ENCODE peak calls at places on chromosomes 13 and 19, in four cellular contexts. One of them, this sample, is unnamed.

GRCh38 chr19:17243854-17244617 is 1.7 kb downstream of the NR2F6 start:
- DNase-seq in left ventricle myocardium inferior: peak
- DNase-seq in kidney epithelial cell: no peak
- DNase-seq in fibroblast of the aortic adventitia: peak
- DNase-seq in this sample: peak

GRCh38 chr13:33251131-33251629 is 34.4 kb downstream of the STARD13 start:
- DNase-seq in left ventricle myocardium inferior: no peak
- DNase-seq in fibroblast of the aortic adventitia: peak
- DNase-seq in kidney epithelial cell: peak
- DNase-seq in this sample: peak

GRCh38 chr13:33186851-33187250 is 98.7 kb downstream of the STARD13 start:
- DNase-seq in kidney epithelial cell: peak
- DNase-seq in fibroblast of the aortic adventitia: no peak
- DNase-seq in left ventricle myocardium inferior: no peak
- DNase-seq in this sample: peak

GRCh38 chr13:97367427-97367826 is 66.5 kb upstream of the RAP2A start:
- DNase-seq in fibroblast of the aortic adventitia: peak
- DNase-seq in kidney epithelial cell: peak
- DNase-seq in left ventricle myocardium inferior: no peak
- DNase-seq in this sample: peak

GRCh38 chr19:52646571-52647222 is 8.5 kb upstream of the ZNF83 start:
- DNase-seq in kidney epithelial cell: no peak
- DNase-seq in left ventricle myocardium inferior: no peak
- DNase-seq in fibroblast of the aortic adventitia: no peak
- DNase-seq in this sample: no peak

GRCh38 chr19:42424712-42425131 is 2.5 kb downstream of the LIPE start:
- DNase-seq in left ventricle myocardium inferior: no peak
- DNase-seq in kidney epithelial cell: no peak
- DNase-seq in fibroblast of the aortic adventitia: no peak
- DNase-seq in this sample: no peak

GRCh38 chr19:49880162-49880869 is 2.8 kb downstream of the TBC1D17 start:
- DNase-seq in kidney epithelial cell: no peak
- DNase-seq in fibroblast of the aortic adventitia: no peak
- DNase-seq in left ventricle myocardium inferior: no peak
- DNase-seq in this sample: no peak

GRCh38 chr13:62482351-62482750 is 1066.7 kb upstream of the PCDH20 start:
- DNase-seq in left ventricle myocardium inferior: no peak
- DNase-seq in kidney epithelial cell: no peak
- DNase-seq in fibroblast of the aortic adventitia: no peak
- DNase-seq in this sample: peak

GRCh38 chr13:104385409-104385808 is 1319.2 kb upstream of the SLC10A2 start:
- DNase-seq in fibroblast of the aortic adventitia: peak
- DNase-seq in kidney epithelial cell: peak
- DNase-seq in left ventricle myocardium inferior: no peak
- DNase-seq in this sample: peak

DNA sequence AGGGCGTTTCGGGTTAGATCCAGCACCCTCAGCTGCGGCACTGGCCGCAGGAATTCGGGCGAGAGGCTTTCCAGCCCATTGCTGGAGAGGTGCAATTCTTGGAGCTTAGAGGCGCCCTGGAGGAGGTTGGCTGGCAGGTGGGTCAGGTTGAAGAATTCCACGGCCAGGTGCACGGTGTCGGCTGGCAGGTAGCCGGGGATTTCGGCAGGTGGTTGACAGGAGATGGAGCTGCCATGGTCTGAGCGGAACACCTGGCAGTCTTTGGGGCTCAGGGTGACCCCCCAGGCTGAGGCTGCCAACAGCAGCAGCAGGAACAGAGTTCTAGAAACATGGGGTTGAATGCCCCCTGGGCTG is 1.3 kb downstream of the LRG1 start:
- DNase-seq in left ventricle myocardium inferior: no peak
- DNase-seq in kidney epithelial cell: no peak
- DNase-seq in fibroblast of the aortic adventitia: no peak
- DNase-seq in this sample: no peak
- H3K4me3 ChIP-seq in left ventricle myocardium inferior: no peak
- H3K4me3 ChIP-seq in kidney epithelial cell: no peak
- H3K4me3 ChIP-seq in fibroblast of the aortic adventitia: no peak
- H3K4me3 ChIP-seq in this sample: no peak

GRCh38 chr13:98717891-98718290 is 34.6 kb downstream of the SLC15A1 start:
- DNase-seq in kidney epithelial cell: no peak
- DNase-seq in left ventricle myocardium inferior: no peak
- DNase-seq in fibroblast of the aortic adventitia: no peak
- DNase-seq in this sample: no peak

GRCh38 chr13:98721825-98722510 is 30.5 kb downstream of the SLC15A1 start:
- DNase-seq in fibroblast of the aortic adventitia: no peak
- DNase-seq in left ventricle myocardium inferior: no peak
- DNase-seq in kidney epithelial cell: no peak
- DNase-seq in this sample: no peak

GRCh38 chr13:98719527-98720250 is 32.8 kb downstream of the SLC15A1 start:
- DNase-seq in kidney epithelial cell: no peak
- DNase-seq in fibroblast of the aortic adventitia: no peak
- DNase-seq in left ventricle myocardium inferior: no peak
- DNase-seq in this sample: no peak

GRCh38 chr13:98717256-98717655 is 35.2 kb downstream of the SLC15A1 start:
- DNase-seq in fibroblast of the aortic adventitia: peak
- DNase-seq in kidney epithelial cell: peak
- DNase-seq in left ventricle myocardium inferior: no peak
- DNase-seq in this sample: no peak

DNA sequence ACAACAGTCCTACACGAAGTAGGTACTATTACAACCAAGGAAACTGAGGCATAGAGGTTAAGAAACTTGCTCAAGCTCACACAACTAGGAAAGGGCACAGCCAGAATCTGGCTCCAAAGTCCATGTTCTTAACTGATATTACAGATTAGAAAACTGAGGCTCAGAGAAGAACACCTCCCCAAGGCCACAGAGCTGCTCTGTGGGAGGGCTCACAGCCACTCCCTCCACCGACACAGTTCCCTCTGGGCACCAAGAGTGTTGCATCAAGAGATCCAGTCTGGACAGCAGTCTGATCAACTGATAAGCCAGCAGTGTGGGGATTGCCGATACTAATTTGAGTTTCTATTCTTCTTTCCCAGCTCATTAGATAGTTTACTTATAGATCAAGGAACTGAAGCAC is 29.5 kb downstream of the SLC15A1 start:
- DNase-seq in kidney epithelial cell: no peak
- DNase-seq in fibroblast of the aortic adventitia: no peak
- DNase-seq in left ventricle myocardium inferior: no peak
- DNase-seq in this sample: no peak
- TF ChIP-seq CTCF in kidney epithelial cell: no peak
- TF ChIP-seq CTCF in fibroblast of the aortic adventitia: no peak
- TF ChIP-seq CTCF in left ventricle myocardium inferior: no peak
- TF ChIP-seq CTCF in this sample: no peak

GRCh38 chr19:14407889-14408640 is 11.1 kb downstream of the DDX39A start:
- DNase-seq in kidney epithelial cell: no peak
- DNase-seq in fibroblast of the aortic adventitia: no peak
- DNase-seq in left ventricle myocardium inferior: no peak
- DNase-seq in this sample: no peak

GRCh38 chr19:14405380-14405757 is 13.8 kb downstream of the DDX39A start:
- DNase-seq in kidney epithelial cell: no peak
- DNase-seq in fibroblast of the aortic adventitia: no peak
- DNase-seq in left ventricle myocardium inferior: no peak
- DNase-seq in this sample: no peak

GRCh38 chr19:14404322-14404721 is 14.8 kb downstream of the DDX39A start:
- DNase-seq in kidney epithelial cell: no peak
- DNase-seq in fibroblast of the aortic adventitia: no peak
- DNase-seq in left ventricle myocardium inferior: no peak
- DNase-seq in this sample: no peak

GRCh38 chr19:14406645-14407331 is 12.4 kb downstream of the DDX39A start:
- DNase-seq in kidney epithelial cell: no peak
- DNase-seq in fibroblast of the aortic adventitia: no peak
- DNase-seq in left ventricle myocardium inferior: no peak
- DNase-seq in this sample: no peak

GRCh38 chr19:14405758-14406644 is 13.1 kb downstream of the DDX39A start:
- DNase-seq in fibroblast of the aortic adventitia: peak
- DNase-seq in kidney epithelial cell: no peak
- DNase-seq in left ventricle myocardium inferior: peak
- DNase-seq in this sample: peak
- H3K4me3 ChIP-seq in fibroblast of the aortic adventitia: no peak
- H3K4me3 ChIP-seq in kidney epithelial cell: no peak
- H3K4me3 ChIP-seq in left ventricle myocardium inferior: peak
- H3K4me3 ChIP-seq in this sample: no peak

DNA sequence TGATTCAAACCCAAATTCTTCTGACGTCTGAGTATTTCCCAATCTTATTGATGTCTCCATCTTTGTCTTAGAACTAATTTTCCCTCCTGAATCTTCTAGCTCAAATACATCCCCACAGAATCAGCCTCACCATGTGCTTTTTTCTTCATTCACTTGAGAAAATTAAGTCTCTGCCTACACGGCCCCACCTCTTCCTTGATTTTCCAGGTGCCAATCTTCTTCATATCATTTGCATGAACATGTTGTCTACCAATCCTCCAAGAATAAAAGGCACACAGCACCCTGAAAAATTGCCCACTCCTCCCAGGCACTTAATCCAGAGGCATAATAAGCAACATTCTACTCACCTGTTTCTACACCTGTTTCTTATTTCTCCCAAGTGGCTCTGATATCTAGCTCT is 408.1 kb upstream of the NBEA start:
- DNase-seq in kidney epithelial cell: no peak
- DNase-seq in fibroblast of the aortic adventitia: no peak
- DNase-seq in left ventricle myocardium inferior: no peak
- DNase-seq in this sample: no peak
- TF ChIP-seq CTCF in kidney epithelial cell: no peak
- TF ChIP-seq CTCF in fibroblast of the aortic adventitia: no peak
- TF ChIP-seq CTCF in left ventricle myocardium inferior: no peak
- TF ChIP-seq CTCF in this sample: no peak

DNA sequence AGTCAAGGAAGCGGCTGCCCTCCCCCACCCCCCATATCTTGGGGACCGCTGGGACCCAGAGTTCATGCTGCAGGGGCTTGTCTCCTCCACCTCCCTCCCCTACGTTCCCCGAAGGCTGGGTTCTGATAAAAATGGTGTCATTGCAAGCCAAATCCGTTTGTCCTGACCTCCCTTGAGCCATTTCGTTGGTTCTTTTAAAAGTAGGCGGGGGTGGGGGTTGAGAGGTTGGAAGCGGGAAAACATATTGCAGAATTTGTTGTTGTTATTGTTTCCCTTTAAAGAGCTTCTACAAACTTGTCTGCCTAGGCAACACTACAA is 710 bp downstream of the CLDN10 start:
- DNase-seq in fibroblast of the aortic adventitia: no peak
- DNase-seq in kidney epithelial cell: no peak
- DNase-seq in left ventricle myocardium inferior: no peak
- DNase-seq in this sample: no peak
- H3K4me3 ChIP-seq in fibroblast of the aortic adventitia: no peak
- H3K4me3 ChIP-seq in kidney epithelial cell: peak
- H3K4me3 ChIP-seq in left ventricle myocardium inferior: peak
- H3K4me3 ChIP-seq in this sample: no peak

GRCh38 chr13:49975826-49976225 is 21.0 kb upstream of the TRIM13 start:
- DNase-seq in left ventricle myocardium inferior: no peak
- DNase-seq in kidney epithelial cell: no peak
- DNase-seq in fibroblast of the aortic adventitia: no peak
- DNase-seq in this sample: no peak

GRCh38 chr13:49980266-49980665 is 16.6 kb upstream of the TRIM13 start:
- DNase-seq in kidney epithelial cell: no peak
- DNase-seq in fibroblast of the aortic adventitia: no peak
- DNase-seq in left ventricle myocardium inferior: no peak
- DNase-seq in this sample: peak

GRCh38 chr13:49977992-49978391 is 18.9 kb upstream of the TRIM13 start:
- DNase-seq in fibroblast of the aortic adventitia: no peak
- DNase-seq in left ventricle myocardium inferior: no peak
- DNase-seq in kidney epithelial cell: no peak
- DNase-seq in this sample: no peak

GRCh38 chr13:49972709-49973108 is 24.1 kb upstream of the TRIM13 start:
- DNase-seq in kidney epithelial cell: no peak
- DNase-seq in fibroblast of the aortic adventitia: no peak
- DNase-seq in left ventricle myocardium inferior: no peak
- DNase-seq in this sample: no peak

DNA sequence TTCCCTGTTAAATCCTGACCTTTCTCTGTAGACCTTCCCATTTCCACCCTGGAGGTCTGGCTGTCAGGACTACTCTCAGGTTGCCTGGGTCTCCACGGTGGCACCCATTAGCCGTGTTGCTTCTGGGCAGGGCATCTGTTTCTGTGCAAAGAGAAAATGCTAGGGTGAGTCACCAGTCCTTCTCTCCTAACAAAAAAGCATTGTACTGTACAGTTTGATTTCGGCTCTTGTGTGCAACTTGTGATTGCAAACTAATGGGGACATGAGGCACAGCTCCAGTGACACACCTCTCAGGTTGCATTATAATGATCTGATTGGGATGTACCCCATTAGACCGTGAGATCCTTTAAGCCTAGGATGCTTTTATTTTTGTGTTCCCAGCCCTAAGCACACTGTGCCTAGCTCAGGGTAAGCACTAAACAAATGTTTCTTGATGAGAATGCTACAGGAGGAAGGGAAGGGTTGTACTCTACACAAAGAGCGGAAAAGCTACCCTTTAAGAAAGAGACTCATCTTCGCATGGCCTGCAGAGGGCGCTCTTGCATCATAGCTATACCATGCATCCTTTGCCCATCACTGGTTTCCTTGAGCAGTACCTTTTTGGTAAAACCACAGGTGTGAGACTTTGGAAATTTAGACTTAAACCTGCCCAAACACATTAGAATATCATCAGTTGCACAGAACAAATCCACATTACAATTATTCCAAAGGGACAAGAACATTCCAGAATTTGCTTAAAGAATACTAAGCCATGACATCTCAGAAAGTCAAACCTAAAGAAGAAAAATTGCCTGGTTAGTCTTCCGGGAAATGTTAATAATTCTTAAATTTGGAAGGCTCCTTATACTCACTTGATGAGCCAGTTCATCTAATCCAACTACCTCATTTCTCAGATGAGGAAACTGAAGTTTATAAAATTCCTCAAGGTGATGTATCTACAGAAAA is 20.3 kb upstream of the TRIM13 start:
- DNase-seq in left ventricle myocardium inferior: peak
- DNase-seq in fibroblast of the aortic adventitia: peak
- DNase-seq in kidney epithelial cell: peak
- DNase-seq in this sample: peak
- TF ChIP-seq CTCF in left ventricle myocardium inferior: peak
- TF ChIP-seq CTCF in fibroblast of the aortic adventitia: peak
- TF ChIP-seq CTCF in kidney epithelial cell: peak
- TF ChIP-seq CTCF in this sample: peak

GRCh38 chr13:100808848-100809247 is 134.3 kb upstream of the TMTC4 start:
- DNase-seq in fibroblast of the aortic adventitia: no peak
- DNase-seq in kidney epithelial cell: no peak
- DNase-seq in left ventricle myocardium inferior: no peak
- DNase-seq in this sample: no peak
- H3K4me3 ChIP-seq in fibroblast of the aortic adventitia: no peak
- H3K4me3 ChIP-seq in kidney epithelial cell: no peak
- H3K4me3 ChIP-seq in left ventricle myocardium inferior: no peak
- H3K4me3 ChIP-seq in this sample: no peak

This sample was measured in fibroblast of pulmonary artery.